ENCODE peak calls at places on chromosomes 12 and 14, in seven cellular contexts. One of them, this sample, is unnamed.

GRCh38 chr14:96104469-96105057 is 65.4 kb downstream of the C14orf132 start:
- DNase-seq in upper lobe of left lung: peak; percentile 84
- DNase-seq in GM23338: no peak
- DNase-seq in transverse colon: peak; percentile 87
- DNase-seq in spleen: no peak
- DNase-seq in Panc1: no peak
- DNase-seq in HCT116: no peak
- DNase-seq in this sample: peak; percentile 98

GRCh38 chr14:68733086-68733621 is 59.7 kb downstream of the ZFP36L1 start:
- DNase-seq in transverse colon: no peak
- DNase-seq in upper lobe of left lung: peak; percentile 74
- DNase-seq in spleen: no peak
- DNase-seq in HCT116: no peak
- DNase-seq in Panc1: no peak
- DNase-seq in GM23338: no peak
- DNase-seq in this sample: no peak

GRCh38 chr12:71799105-71799504 is 40.5 kb upstream of the TBC1D15 start:
- DNase-seq in HCT116: no peak
- DNase-seq in transverse colon: no peak
- DNase-seq in GM23338: peak; percentile 16
- DNase-seq in upper lobe of left lung: no peak
- DNase-seq in Panc1: no peak
- DNase-seq in spleen: no peak
- DNase-seq in this sample: no peak

GRCh38 chr14:92135269-92135668 is 13.5 kb downstream of the CPSF2 start:
- DNase-seq in spleen: no peak
- DNase-seq in HCT116: peak; percentile 35
- DNase-seq in GM23338: peak; percentile 11
- DNase-seq in upper lobe of left lung: no peak
- DNase-seq in Panc1: no peak
- DNase-seq in transverse colon: no peak
- DNase-seq in this sample: no peak

GRCh38 chr14:95460647-95461478 is 55.6 kb downstream of the SYNE3 start:
- DNase-seq in transverse colon: peak; percentile 59
- DNase-seq in Panc1: no peak
- DNase-seq in HCT116: peak; percentile 37
- DNase-seq in GM23338: peak; percentile 24
- DNase-seq in upper lobe of left lung: no peak
- DNase-seq in spleen: no peak
- DNase-seq in this sample: peak; percentile 92

GRCh38 chr14:47392351-47392750 is 283.1 kb downstream of the MDGA2 start:
- DNase-seq in upper lobe of left lung: no peak
- DNase-seq in spleen: no peak
- DNase-seq in HCT116: no peak
- DNase-seq in Panc1: no peak
- DNase-seq in transverse colon: no peak
- DNase-seq in GM23338: no peak
- DNase-seq in this sample: no peak

GRCh38 chr12:67474934-67475620 is 173.5 kb upstream of the DYRK2 start:
- DNase-seq in transverse colon: no peak
- DNase-seq in GM23338: no peak
- DNase-seq in upper lobe of left lung: no peak
- DNase-seq in HCT116: no peak
- DNase-seq in spleen: no peak
- DNase-seq in Panc1: no peak
- DNase-seq in this sample: no peak

GRCh38 chr14:74400919-74401503 is 25.0 kb downstream of the SYNDIG1L start:
- DNase-seq in upper lobe of left lung: no peak
- DNase-seq in transverse colon: no peak
- DNase-seq in HCT116: no peak
- DNase-seq in GM23338: peak; percentile 27
- DNase-seq in spleen: no peak
- DNase-seq in Panc1: no peak
- DNase-seq in this sample: no peak

GRCh38 chr12:11621797-11622423 is 27.6 kb upstream of the ETV6 start:
- DNase-seq in transverse colon: peak; percentile 22
- DNase-seq in Panc1: no peak
- DNase-seq in GM23338: peak; percentile 25
- DNase-seq in upper lobe of left lung: no peak
- DNase-seq in spleen: no peak
- DNase-seq in HCT116: no peak
- DNase-seq in this sample: no peak

GRCh38 chr12:109304485-109304884 is 4.6 kb downstream of the FOXN4 start:
- DNase-seq in transverse colon: no peak
- DNase-seq in upper lobe of left lung: no peak
- DNase-seq in HCT116: no peak
- DNase-seq in Panc1: no peak
- DNase-seq in GM23338: no peak
- DNase-seq in spleen: no peak
- DNase-seq in this sample: no peak

GRCh38 chr12:117457189-117457588 is 95.8 kb upstream of the NOS1 start:
- DNase-seq in HCT116: no peak
- DNase-seq in Panc1: no peak
- DNase-seq in upper lobe of left lung: no peak
- DNase-seq in transverse colon: no peak
- DNase-seq in spleen: peak; percentile 4
- DNase-seq in GM23338: no peak
- DNase-seq in this sample: no peak

GRCh38 chr14:79080040-79080439 is 909.9 kb downstream of the NRXN3 start:
- DNase-seq in transverse colon: no peak
- DNase-seq in GM23338: no peak
- DNase-seq in HCT116: no peak
- DNase-seq in Panc1: no peak
- DNase-seq in upper lobe of left lung: no peak
- DNase-seq in spleen: no peak
- DNase-seq in this sample: no peak

GRCh38 chr14:79077096-79077495 is 906.9 kb downstream of the NRXN3 start:
- DNase-seq in GM23338: no peak
- DNase-seq in transverse colon: no peak
- DNase-seq in Panc1: no peak
- DNase-seq in HCT116: no peak
- DNase-seq in spleen: no peak
- DNase-seq in upper lobe of left lung: no peak
- DNase-seq in this sample: no peak

GRCh38 chr14:79076428-79076827 is 906.3 kb downstream of the NRXN3 start:
- DNase-seq in upper lobe of left lung: no peak
- DNase-seq in spleen: no peak
- DNase-seq in GM23338: no peak
- DNase-seq in transverse colon: no peak
- DNase-seq in HCT116: no peak
- DNase-seq in Panc1: no peak
- DNase-seq in this sample: no peak

DNA sequence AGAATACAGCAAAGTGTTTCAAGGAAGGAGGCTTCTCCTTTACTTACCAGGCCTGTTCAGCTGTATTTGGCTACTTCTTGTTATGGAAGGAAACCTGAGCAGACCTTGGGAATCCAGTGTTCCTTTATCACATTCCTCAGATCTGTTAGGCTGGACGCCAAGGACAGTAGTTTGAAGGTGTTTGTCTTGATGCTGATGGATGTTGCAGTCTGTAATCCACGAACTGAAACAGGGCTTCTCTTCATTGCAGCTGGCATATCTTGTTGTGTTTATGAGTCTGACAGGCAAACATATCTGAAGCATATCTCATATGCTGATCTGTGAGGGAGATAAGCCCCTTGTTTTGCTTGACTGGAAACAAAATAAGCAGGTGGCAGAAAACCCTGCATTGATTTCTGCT is 904.3 kb downstream of the NRXN3 start:
- DNase-seq in upper lobe of left lung: no peak
- DNase-seq in Panc1: no peak
- DNase-seq in spleen: no peak
- DNase-seq in transverse colon: no peak
- DNase-seq in HCT116: no peak
- DNase-seq in GM23338: no peak
- DNase-seq in this sample: no peak
- TF ChIP-seq POLR2AphosphoS5 in upper lobe of left lung: no peak
- TF ChIP-seq POLR2AphosphoS5 in Panc1: no peak
- TF ChIP-seq POLR2AphosphoS5 in spleen: no peak
- TF ChIP-seq POLR2AphosphoS5 in transverse colon: no peak
- TF ChIP-seq POLR2AphosphoS5 in HCT116: no peak
- TF ChIP-seq POLR2AphosphoS5 in GM23338: no peak
- TF ChIP-seq POLR2AphosphoS5 in this sample: no peak

DNA sequence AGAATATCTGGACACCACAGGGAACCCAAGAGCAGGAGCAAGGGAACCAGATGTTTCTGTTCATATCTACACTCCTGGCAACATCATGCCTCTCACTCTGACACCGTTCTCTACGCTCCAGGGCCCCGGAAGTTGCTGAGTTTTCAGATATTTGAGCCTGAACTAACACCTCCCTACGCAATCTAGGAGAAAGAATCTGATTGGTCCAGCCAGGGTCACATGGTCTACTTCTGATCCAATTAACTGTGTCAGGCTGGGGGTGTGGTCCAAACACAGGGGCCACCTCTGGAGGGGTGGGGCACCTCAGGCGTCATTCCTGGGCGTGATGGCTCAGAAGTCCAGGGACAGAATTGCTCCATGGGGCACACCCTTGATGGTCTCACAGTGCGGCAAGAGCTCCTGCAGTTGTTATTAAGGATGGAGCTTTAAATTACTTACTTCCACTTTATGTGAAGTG is 165.5 kb downstream of the PTPN11 start:
- DNase-seq in HCT116: peak; percentile 41
- DNase-seq in GM23338: peak; percentile 89
- DNase-seq in upper lobe of left lung: no peak
- DNase-seq in transverse colon: no peak
- DNase-seq in spleen: no peak
- DNase-seq in Panc1: no peak
- DNase-seq in this sample: no peak
- H3K27ac ChIP-seq in HCT116: no peak overlapping the region
- H3K27ac ChIP-seq in GM23338: no peak overlapping the region
- H3K27ac ChIP-seq in upper lobe of left lung: no peak overlapping the region
- H3K27ac ChIP-seq in transverse colon: no peak overlapping the region
- H3K27ac ChIP-seq in spleen: no peak overlapping the region
- H3K27ac ChIP-seq in Panc1: no peak overlapping the region
- H3K27ac ChIP-seq in this sample: no peak overlapping the region

GRCh38 chr14:37707716-37708115 is 112.3 kb downstream of the TTC6 start:
- DNase-seq in spleen: no peak
- DNase-seq in HCT116: no peak
- DNase-seq in Panc1: no peak
- DNase-seq in upper lobe of left lung: no peak
- DNase-seq in transverse colon: no peak
- DNase-seq in GM23338: no peak
- DNase-seq in this sample: no peak

GRCh38 chr14:37712976-37713431 is 117.6 kb downstream of the TTC6 start:
- DNase-seq in spleen: no peak
- DNase-seq in upper lobe of left lung: no peak
- DNase-seq in transverse colon: no peak
- DNase-seq in HCT116: no peak
- DNase-seq in Panc1: no peak
- DNase-seq in GM23338: no peak
- DNase-seq in this sample: no peak

GRCh38 chr14:37708481-37708880 is 113.1 kb downstream of the TTC6 start:
- DNase-seq in spleen: no peak
- DNase-seq in Panc1: no peak
- DNase-seq in GM23338: no peak
- DNase-seq in upper lobe of left lung: no peak
- DNase-seq in HCT116: no peak
- DNase-seq in transverse colon: no peak
- DNase-seq in this sample: no peak

GRCh38 chr14:37711499-37712475 is 116.4 kb downstream of the TTC6 start:
- DNase-seq in upper lobe of left lung: no peak
- DNase-seq in HCT116: no peak
- DNase-seq in transverse colon: no peak
- DNase-seq in spleen: no peak
- DNase-seq in Panc1: no peak
- DNase-seq in GM23338: no peak
- DNase-seq in this sample: no peak

DNA sequence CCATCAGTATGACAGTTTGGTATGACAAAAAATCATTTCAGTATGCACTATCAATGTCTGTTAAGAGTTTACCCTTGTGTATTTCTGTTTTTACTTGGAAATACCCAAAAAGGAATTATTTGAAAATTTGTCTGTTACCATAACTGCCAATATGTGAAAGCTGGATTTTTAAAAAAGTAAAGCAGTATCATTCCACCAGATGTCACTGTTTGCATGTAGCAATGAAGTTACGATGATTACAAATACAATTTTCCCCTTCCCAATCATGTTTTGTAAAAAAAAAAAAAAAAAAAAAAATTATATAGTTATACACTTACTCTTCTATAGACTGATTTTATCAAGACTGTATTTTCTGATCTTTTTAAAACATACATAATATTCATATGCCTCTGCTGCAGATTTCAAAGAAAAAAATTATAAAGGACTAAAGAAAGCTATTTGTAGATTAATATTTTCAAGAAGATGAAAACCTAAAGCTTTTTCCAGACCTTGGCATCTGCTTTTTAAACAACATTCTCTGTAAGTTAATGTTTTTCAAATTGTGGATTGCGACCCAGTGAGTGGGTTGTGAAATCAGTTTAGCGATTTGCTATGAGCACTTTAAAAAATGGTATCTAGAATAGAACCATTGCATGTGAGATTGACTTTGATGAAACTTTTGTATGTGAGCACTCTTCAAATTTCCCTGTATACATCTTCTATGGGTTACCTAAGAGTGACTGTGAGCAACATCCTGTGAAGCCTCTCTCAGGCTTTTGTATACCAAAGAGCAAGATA is 114.2 kb downstream of the TTC6 start:
- DNase-seq in Panc1: no peak
- DNase-seq in spleen: no peak
- DNase-seq in upper lobe of left lung: no peak
- DNase-seq in HCT116: peak; percentile 16
- DNase-seq in transverse colon: no peak
- DNase-seq in GM23338: peak; percentile 28
- DNase-seq in this sample: no peak
- TF ChIP-seq CTCF in Panc1: peak; percentile 34
- TF ChIP-seq CTCF in spleen: no peak
- TF ChIP-seq CTCF in upper lobe of left lung: peak; percentile 18
- TF ChIP-seq CTCF in HCT116: peak; percentile 40
- TF ChIP-seq CTCF in transverse colon: peak; percentile 35
- TF ChIP-seq CTCF in GM23338: peak; percentile 56
- TF ChIP-seq CTCF in this sample: peak; percentile 27

GRCh38 chr14:32202468-32202865 is 602 bp downstream of the RNU6-8 start:
- DNase-seq in HCT116: no peak
- DNase-seq in transverse colon: no peak
- DNase-seq in GM23338: peak; percentile 28
- DNase-seq in spleen: no peak
- DNase-seq in Panc1: peak; percentile 42
- DNase-seq in upper lobe of left lung: no peak
- DNase-seq in this sample: no peak

GRCh38 chr14:32200368-32201195 is 1.3 kb upstream of the RNU6-7 start:
- DNase-seq in transverse colon: no peak
- DNase-seq in spleen: no peak
- DNase-seq in upper lobe of left lung: no peak
- DNase-seq in Panc1: peak; percentile 47
- DNase-seq in GM23338: no peak
- DNase-seq in HCT116: no peak
- DNase-seq in this sample: no peak

GRCh38 chr14:32201816-32202467 is at the start of gene RNU6-7:
- DNase-seq in GM23338: peak; percentile 45
- DNase-seq in transverse colon: peak; percentile 24
- DNase-seq in Panc1: peak; percentile 46
- DNase-seq in upper lobe of left lung: no peak
- DNase-seq in spleen: peak; percentile 81
- DNase-seq in HCT116: no peak
- DNase-seq in this sample: no peak

GRCh38 chr14:32202941-32203882 is at the start of gene RNU6-8:
- DNase-seq in GM23338: peak; percentile 95
- DNase-seq in upper lobe of left lung: peak; percentile 87
- DNase-seq in Panc1: peak; percentile 78
- DNase-seq in spleen: peak; percentile 97
- DNase-seq in transverse colon: peak; percentile 92
- DNase-seq in HCT116: peak; percentile 80
- DNase-seq in this sample: peak; percentile 95

GRCh38 chr14:32201196-32201815 is 539 bp upstream of the RNU6-7 start:
- DNase-seq in GM23338: peak; percentile 98
- DNase-seq in Panc1: peak; percentile 45
- DNase-seq in transverse colon: peak; percentile 94
- DNase-seq in HCT116: no peak
- DNase-seq in spleen: peak; percentile 96
- DNase-seq in upper lobe of left lung: peak; percentile 89
- DNase-seq in this sample: peak; percentile 92
- TF ChIP-seq POLR2AphosphoS5 in GM23338: no peak
- TF ChIP-seq POLR2AphosphoS5 in Panc1: no peak
- TF ChIP-seq POLR2AphosphoS5 in transverse colon: no peak
- TF ChIP-seq POLR2AphosphoS5 in HCT116: no peak
- TF ChIP-seq POLR2AphosphoS5 in spleen: peak; percentile 86
- TF ChIP-seq POLR2AphosphoS5 in upper lobe of left lung: no peak
- TF ChIP-seq POLR2AphosphoS5 in this sample: peak; percentile 71